ENCODE peak calls at places on chromosomes 13 and 19, in seven cellular contexts. Z, S, A, V, E, D and H are unnamed samples.

GRCh38 chr13:45490068-45490467 is 25.3 kb downstream of the COG3 start:
- DNase-seq in V (no peak), Z (no peak), D (no peak), A (no peak), S (no peak), E (no peak), H (peak; percentile 2)

GRCh38 chr13:111353508-111353907 is 33.1 kb downstream of the TEX29 start:
- DNase-seq in A (no peak), Z (no peak), D (no peak), S (no peak), E (no peak), V (no peak), H (no peak)

GRCh38 chr13:78193853-78194252 is 275.2 kb upstream of the EDNRB start:
- DNase-seq in Z (no peak), E (no peak), A (no peak), D (no peak), S (no peak), V (peak; percentile 30), H (no peak)

GRCh38 chr13:33452873-33453558 is 167.5 kb upstream of the STARD13 start:
- DNase-seq in S (no peak), A (no peak), E (no peak), D (no peak), V (no peak), Z (no peak), H (no peak)

GRCh38 chr13:44523176-44524017 is 52.7 kb downstream of the TSC22D1 start:
- DNase-seq in Z (no peak), V (peak; percentile 7), S (no peak), D (no peak), E (no peak), A (no peak), H (peak; percentile 72)

GRCh38 chr19:39372047-39372802 is 18.7 kb downstream of the PAF1 start:
- DNase-seq in Z (no peak), S (no peak), V (no peak), A (peak; percentile 64), E (peak; percentile 56), D (peak; percentile 60), H (no peak)

GRCh38 chr19:53881482-53882390 is at the start of gene PRKCG:
- DNase-seq in V (no peak), S (peak; percentile 87), A (peak; percentile 52), Z (peak; percentile 77), E (peak; percentile 62), D (no peak), H (peak; percentile 52)

GRCh38 chr13:59269476-59269875 is 894.3 kb downstream of the DIAPH3 start:
- DNase-seq in V (no peak), A (no peak), E (no peak), S (no peak), Z (no peak), D (no peak), H (no peak)

GRCh38 chr13:66765559-66765958 is 464.6 kb downstream of the PCDH9 start:
- DNase-seq in A (no peak), Z (no peak), S (no peak), D (no peak), E (no peak), V (no peak), H (no peak)

GRCh38 chr13:44575741-44576395 is at the start of gene TSC22D1:
- DNase-seq in D (no peak), V (no peak), S (peak; percentile 66), A (peak; percentile 65), Z (peak; percentile 33), E (peak; percentile 62), H (peak; percentile 21)

GRCh38 chr19:41224632-41225031 is 5.6 kb downstream of the AXL start:
- DNase-seq in Z (no peak), S (no peak), D (no peak), V (no peak), A (no peak), E (no peak), H (no peak)

GRCh38 chr13:94716016-94716415 is 3.7 kb upstream of the SOX21 start:
- DNase-seq in Z (no peak), A (no peak), E (no peak), V (no peak), D (no peak), S (peak; percentile 53), H (peak; percentile 56)

GRCh38 chr13:81089758-81090157 is 748.8 kb upstream of the SPRY2 start:
- DNase-seq in D (no peak), S (no peak), A (no peak), Z (no peak), E (no peak), V (no peak), H (no peak)

GRCh38 chr13:41746259-41746658 is 214.7 kb downstream of the VWA8 start:
- DNase-seq in V (no peak), E (no peak), S (no peak), D (no peak), Z (no peak), A (no peak), H (peak; percentile 67)

GRCh38 chr19:45876411-45877197 is 9.3 kb downstream of the IRF2BP1 start:
- DNase-seq in Z (peak; percentile 60), D (no peak), E (no peak), S (peak; percentile 61), A (peak; percentile 51), V (no peak), H (no peak)

GRCh38 chr13:40969169-40969901 is 49.8 kb downstream of the ELF1 start:
- DNase-seq in Z (no peak), V (no peak), D (no peak), A (no peak), S (no peak), E (no peak), H (no peak)

GRCh38 chr13:46901721-46902120 is 4.9 kb upstream of the HTR2A start:
- DNase-seq in V (no peak), S (no peak), A (no peak), Z (no peak), D (no peak), E (no peak), H (no peak)

GRCh38 chr19:50053119-50053518 is 27.3 kb downstream of the ZNF473 start:
- DNase-seq in D (no peak), S (no peak), V (no peak), Z (no peak), E (no peak), A (no peak), H (no peak)

GRCh38 chr13:105847532-105848295 is 687.7 kb downstream of the EFNB2 start:
- DNase-seq in E (no peak), D (no peak), V (no peak), Z (no peak), S (no peak), A (no peak), H (peak; percentile 50)

GRCh38 chr13:113049981-113050380 is 55.6 kb upstream of the F7 start:
- DNase-seq in E (peak; percentile 6), Z (no peak), A (no peak), S (no peak), V (no peak), D (no peak), H (no peak)

GRCh38 chr19:5563008-5563431 is 4.7 kb downstream of the TINCR start:
- DNase-seq in S (no peak), Z (peak; percentile 77), A (no peak), E (no peak), D (no peak), V (no peak), H (no peak)
- TF ChIP-seq CTCF in S (peak; percentile 23), Z (peak; percentile 59), A (no peak), E (no peak), D (no peak), V (no peak), H (peak; percentile 41)

GRCh38 chr19:43463381-43464088 is 1.9 kb downstream of the LYPD3 start:
- DNase-seq in D (peak; percentile 98), Z (peak; percentile 99), A (peak; percentile 100), E (peak; percentile 99), V (peak; percentile 73), S (peak; percentile 97), H (peak; percentile 91)

GRCh38 chr19:43462383-43462782 is 3.0 kb downstream of the LYPD3 start:
- DNase-seq in S (no peak), D (no peak), E (no peak), V (no peak), Z (no peak), A (no peak), H (no peak)

GRCh38 chr19:43461303-43461702 is 4.1 kb downstream of the LYPD3 start:
- DNase-seq in E (no peak), D (no peak), V (no peak), S (no peak), A (no peak), Z (no peak), H (no peak)

GRCh38 chr19:43464089-43464775 is 1.2 kb downstream of the LYPD3 start:
- DNase-seq in V (no peak), D (peak; percentile 48), Z (no peak), S (peak; percentile 84), A (peak; percentile 84), E (peak; percentile 85), H (no peak)

DNA sequence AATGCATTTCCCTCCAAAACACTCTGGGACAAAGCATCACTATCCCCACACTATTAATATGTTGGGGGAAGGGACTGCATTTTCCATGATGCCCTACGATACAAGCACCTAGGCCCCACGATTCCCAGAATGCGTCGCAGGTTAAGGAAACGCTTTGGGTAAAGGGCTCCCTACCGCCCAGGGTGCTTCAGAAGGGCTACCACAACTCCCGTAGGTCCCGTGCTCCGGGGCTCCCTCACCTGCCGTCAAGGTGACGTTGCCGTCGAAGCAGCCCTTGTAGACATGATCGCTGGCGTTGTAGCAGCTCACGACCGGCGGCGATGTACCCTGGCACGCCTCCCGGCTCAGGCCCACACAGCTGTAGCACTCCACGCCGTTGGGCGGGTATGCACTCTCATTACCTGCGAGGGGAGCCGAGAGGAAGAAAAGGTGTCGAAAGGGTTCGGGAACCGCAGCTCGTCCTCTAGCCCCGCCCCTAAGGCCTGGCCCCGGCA is 2.5 kb downstream of the LYPD3 start:
- DNase-seq in E (no peak), S (no peak), V (no peak), D (no peak), Z (no peak), A (no peak), H (no peak)
- H3K4me1 ChIP-seq in E (peaks cover 14% of the 10 kb centered on the region), S (no peaks in the 10 kb centered on the region), V (peaks cover 8% of the 10 kb centered on the region), D (peaks cover 20% of the 10 kb centered on the region), Z (no peaks in the 10 kb centered on the region), A (peaks cover 4% of the 10 kb centered on the region), H (peaks cover 36% of the 10 kb centered on the region)

GRCh38 chr19:7294571-7295212 is 478 bp upstream of the INSR start:
- DNase-seq in S (peak; percentile 69), D (peak; percentile 23), E (peak; percentile 88), V (no peak), A (peak; percentile 79), Z (peak; percentile 43), H (peak; percentile 48)
- H3K27ac ChIP-seq in S (no peak overlapping the region), D (peak overlapping the region; percentile 94), E (peak overlapping the region; percentile 83), V (peak overlapping the region; percentile 74), A (peak overlapping the region; percentile 71), Z (no peak overlapping the region), H (no peak overlapping the region)

DNA sequence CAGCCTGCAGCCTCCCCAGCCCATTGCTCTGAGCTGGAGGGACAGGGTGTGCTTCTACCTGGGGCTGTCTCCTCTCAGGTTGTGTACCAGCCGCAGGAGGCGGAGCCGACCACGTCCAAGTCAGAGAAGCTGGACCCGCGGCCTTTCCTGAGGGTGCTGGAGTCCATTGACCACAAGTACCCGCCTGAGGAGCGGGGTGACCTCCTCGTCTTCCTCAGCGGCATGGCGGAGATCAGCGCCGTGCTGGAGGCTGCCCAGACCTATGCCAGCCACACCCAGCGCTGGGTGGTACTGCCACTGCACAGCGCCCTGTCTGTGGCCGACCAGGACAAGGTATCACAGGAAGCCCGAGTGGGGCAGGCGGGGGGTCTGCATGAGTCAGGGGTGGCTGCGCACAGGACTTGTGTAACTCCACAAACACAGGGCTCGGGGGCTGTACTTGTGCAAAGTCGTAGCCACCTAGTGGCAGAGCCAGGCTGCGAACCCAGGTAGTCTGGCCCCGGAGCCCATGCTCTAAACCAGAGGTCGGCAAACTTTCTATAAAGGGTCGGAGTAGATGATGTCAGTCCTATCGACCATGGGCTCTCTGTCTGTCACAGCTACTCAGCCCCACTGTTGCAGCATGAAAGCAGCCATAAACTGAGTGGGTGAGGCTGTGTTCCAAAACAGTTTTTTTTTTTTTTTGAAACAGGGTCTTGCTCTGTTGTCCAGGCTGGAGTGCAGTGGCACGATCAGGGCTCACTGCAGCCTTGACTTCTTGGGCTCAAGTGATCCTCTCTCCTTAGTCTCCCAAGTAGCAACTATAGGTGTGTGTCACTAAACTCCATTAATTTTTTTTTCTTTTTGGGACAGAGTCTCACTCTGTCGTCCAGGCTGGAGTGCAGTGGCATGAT is 8.9 kb downstream of the DHX34 start:
- DNase-seq in S (peak; percentile 27), E (no peak), A (no peak), V (no peak), D (no peak), Z (peak; percentile 64), H (no peak)
- TF ChIP-seq CTCF in S (peak; percentile 38), E (no peak), A (no peak), V (peak; percentile 10), D (no peak), Z (peak; percentile 67), H (peak; percentile 52)